ENCODE peak calls at places on chromosomes 4 and X, in seven cellular contexts. N is lung; J is activated CD4-positive, alpha-beta T cell treated with anti-CD3 and anti-CD28 coated beads, Interleukin-2, amount 10 ng/mL, durations not matched to agents 7 days and 5 days; U is foreskin fibroblast; G is AG09309; V is stimulated activated CD4-positive, alpha-beta T cell treated with anti-CD3 and anti-CD28 coated beads, Interleukin-12 subunit alpha, Interleukin-12 subunit beta, amount 100 ng/mL, for 4 hours; D is neural crest cell. F is an unnamed sample.

GRCh38 chrX:25191403-25191802 is 175.6 kb upstream of the ARX start:
- DNase-seq in N (no peak), J (no peak), U (no peak), G (no peak), V (no peak), D (no peak), F (no peak)

GRCh38 chr4:189843392-189844009 is 97.2 kb upstream of the FRG1 start:
- DNase-seq in N (no peak), J (no peak), U (no peak), G (no peak), V (no peak), D (no peak), F (no peak)

GRCh38 chr4:181264908-181265307 is 978.3 kb upstream of the TENM3 start:
- DNase-seq in N (no peak), J (no peak), U (no peak), G (no peak), V (no peak), D (no peak), F (peak; percentile 19)

GRCh38 chrX:119398974-119399771 is at the start of gene SLC25A43:
- DNase-seq in N (peak; percentile 39), J (peak; percentile 19), U (no peak), G (no peak), V (peak; percentile 15), D (peak; percentile 6), F (peak; percentile 23)

GRCh38 chrX:138128025-138128671 is 562.2 kb downstream of the ZIC3 start:
- DNase-seq in N (no peak), J (peak; percentile 15), U (no peak), G (no peak), V (no peak), D (peak; percentile 16), F (no peak)

GRCh38 chrX:92249125-92249524 is 469.9 kb downstream of the PCDH11X start:
- DNase-seq in N (no peak), J (no peak), U (no peak), G (no peak), V (no peak), D (no peak), F (no peak)

GRCh38 chr4:66000500-66001117 is 330.3 kb upstream of the EPHA5 start:
- DNase-seq in N (no peak), J (no peak), U (no peak), G (no peak), V (no peak), D (no peak), F (no peak)

GRCh38 chr4:67549123-67549522 is 3.8 kb upstream of the CENPC start:
- DNase-seq in N (no peak), J (peak; percentile 26), U (no peak), G (no peak), V (no peak), D (no peak), F (no peak)

GRCh38 chr4:141909541-141909940 is 273.2 kb downstream of the IL15 start:
- DNase-seq in N (no peak), J (no peak), U (no peak), G (peak; percentile 64), V (no peak), D (no peak), F (no peak)

GRCh38 chr4:40728341-40728740 is 21.4 kb upstream of the NSUN7 start:
- DNase-seq in N (no peak), J (no peak), U (no peak), G (no peak), V (no peak), D (no peak), F (no peak)

F was measured in glutamatergic neuron.